ENCODE peak calls at places on chromosomes 3 and 15, in eight cellular contexts. U, L, K, D, Q, Z, Y and N are unnamed samples.

GRCh38 chr3:60290093-60290492 is 961.2 kb downstream of the FHIT start:
- DNase-seq in U (no peak), L (no peak), K (no peak), D (no peak), Q (no peak), Z (no peak), Y (no peak), N (no peak)

GRCh38 chr3:13705702-13706280 is 156.9 kb downstream of the FBLN2 start:
- DNase-seq in U (no peak), L (peak), K (peak), D (no peak), Q (peak), Z (no peak), Y (no peak), N (no peak)

GRCh38 chr3:27686642-27687041 is 35.5 kb downstream of the EOMES start:
- DNase-seq in U (no peak), L (no peak), K (no peak), D (no peak), Q (no peak), Z (peak), Y (no peak), N (no peak)

GRCh38 chr3:8733332-8734094 is at the start of gene CAV3:
- DNase-seq in U (no peak), L (no peak), K (no peak), D (no peak), Q (no peak), Z (no peak), Y (no peak), N (no peak)

GRCh38 chr3:135809038-135809437 is 156.5 kb upstream of the PPP2R3A start:
- DNase-seq in U (no peak), L (no peak), K (no peak), D (no peak), Q (no peak), Z (no peak), Y (no peak), N (no peak)

GRCh38 chr3:38039101-38039898 is at the start of gene DLEC1:
- DNase-seq in U (no peak), L (peak), K (peak), D (peak), Q (peak), Z (peak), Y (no peak), N (peak)

GRCh38 chr3:141875893-141876380 is 506 bp upstream of the ATP1B3 start:
- DNase-seq in U (no peak), L (peak), K (peak), D (no peak), Q (no peak), Z (peak), Y (no peak), N (no peak)

GRCh38 chr15:92952451-92952850 is 52.3 kb downstream of the CHD2 start:
- DNase-seq in U (no peak), L (no peak), K (no peak), D (no peak), Q (no peak), Z (no peak), Y (no peak), N (no peak)

GRCh38 chr15:76575177-76576078 is 238.9 kb downstream of the ISL2 start:
- DNase-seq in U (no peak), L (no peak), K (no peak), D (peak), Q (no peak), Z (no peak), Y (no peak), N (no peak)

GRCh38 chr3:58835075-58835474 is 168.5 kb upstream of the FAM3D start:
- DNase-seq in U (no peak), L (no peak), K (no peak), D (no peak), Q (no peak), Z (peak), Y (no peak), N (no peak)

GRCh38 chr3:188901671-188902331 is 270.0 kb upstream of the TPRG1 start:
- DNase-seq in U (no peak), L (no peak), K (no peak), D (no peak), Q (no peak), Z (no peak), Y (no peak), N (no peak)

GRCh38 chr3:144652573-144652972 is 681.0 kb downstream of the DIPK2A start:
- DNase-seq in U (no peak), L (no peak), K (no peak), D (no peak), Q (no peak), Z (no peak), Y (no peak), N (no peak)

GRCh38 chr15:25022233-25022632 is 67.4 kb downstream of the SNRPN start:
- DNase-seq in U (peak), L (no peak), K (no peak), D (no peak), Q (no peak), Z (no peak), Y (no peak), N (no peak)

GRCh38 chr3:194150252-194150934 is 14.4 kb downstream of the HES1 start:
- DNase-seq in U (no peak), L (no peak), K (no peak), D (no peak), Q (no peak), Z (no peak), Y (no peak), N (no peak)